ENCODE peak calls at places on chromosomes 6 and 20, in nine cellular contexts. Q, R, T, Y, W, K, I, L and B are unnamed samples. For H3K27me3, the result is how much of the 10 kb centered on the place peaks cover.

GRCh38 chr6:142927904-142928303 is 17.1 kb downstream of the HIVEP2 start:
- DNase-seq in Q (no peak), R (peak), T (no peak), Y (no peak), W (peak), K (no peak), I (no peak), L (no peak), B (no peak)

GRCh38 chr6:56091159-56091869 is 156.1 kb downstream of the COL21A1 start:
- DNase-seq in Q (peak), R (peak), T (no peak), Y (no peak), W (no peak), K (no peak), I (no peak), L (no peak), B (no peak)

GRCh38 chr20:9392892-9393857 is 121.2 kb upstream of the LAMP5 start:
- DNase-seq in Q (peak), R (peak), T (peak), Y (peak), W (no peak), K (peak), I (peak), L (peak), B (no peak)

GRCh38 chr20:64010711-64011237 is 25.2 kb upstream of the C20orf204 start:
- DNase-seq in Q (no peak), R (no peak), T (no peak), Y (no peak), W (no peak), K (no peak), I (no peak), L (no peak), B (no peak)

GRCh38 chr6:115485400-115485799 is 575.3 kb downstream of the FRK start:
- DNase-seq in Q (no peak), R (no peak), T (no peak), Y (no peak), W (no peak), K (no peak), I (no peak), L (no peak), B (no peak)

GRCh38 chr6:28488916-28489365 is 26.7 kb downstream of the GPX6 start:
- DNase-seq in Q (no peak), R (peak), T (peak), Y (no peak), W (no peak), K (no peak), I (no peak), L (no peak), B (no peak)

GRCh38 chr20:43448748-43449535 is 8.8 kb upstream of the SRSF6 start:
- DNase-seq in Q (no peak), R (peak), T (no peak), Y (no peak), W (peak), K (no peak), I (peak), L (no peak), B (no peak)

GRCh38 chr6:29627762-29628418 is 5.1 kb downstream of the GABBR1 start:
- DNase-seq in Q (peak), R (peak), T (peak), Y (peak), W (peak), K (peak), I (peak), L (peak), B (peak)

DNA sequence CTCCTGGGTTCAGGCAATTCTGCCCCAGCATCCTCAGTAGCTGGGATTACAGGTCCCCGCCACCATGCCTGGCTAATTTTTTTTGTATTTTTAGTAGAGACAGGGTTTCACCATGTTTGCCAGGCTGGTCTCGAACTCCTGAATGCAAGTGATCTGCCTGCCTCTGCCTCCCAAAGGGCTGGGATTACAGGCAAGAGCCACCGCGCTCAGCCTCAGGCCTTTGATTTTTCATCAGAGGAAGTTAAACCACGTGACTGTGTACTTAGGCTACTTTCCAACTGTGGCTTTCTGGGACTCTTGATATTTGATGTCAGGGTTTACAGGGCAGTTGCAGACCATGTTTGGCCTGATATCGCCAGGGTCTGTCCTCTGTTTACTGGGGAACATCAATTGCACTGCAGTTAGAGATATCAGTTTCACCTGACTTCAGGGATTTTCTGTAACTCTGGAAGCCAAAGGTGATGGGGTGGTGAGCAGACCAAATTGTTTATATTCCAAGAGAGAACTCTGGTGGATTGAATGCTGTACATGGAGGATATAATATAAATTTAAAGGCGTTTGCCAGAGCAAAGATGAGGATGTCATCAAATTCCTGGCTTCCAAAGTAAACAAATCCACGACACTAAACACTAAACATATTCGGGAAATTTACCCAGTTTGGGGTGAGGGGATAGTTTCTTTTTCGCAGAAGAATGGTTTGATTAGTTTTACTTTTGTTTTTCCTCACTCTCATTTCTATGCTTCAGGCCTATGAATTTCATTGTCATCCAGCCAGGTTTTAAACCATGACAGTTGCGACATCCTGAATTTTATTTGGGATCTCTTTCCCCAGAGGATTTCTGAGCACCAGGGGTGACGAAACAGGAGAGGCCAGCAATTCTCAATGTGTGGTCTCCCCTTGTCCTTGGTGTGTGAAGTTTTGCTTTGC is 4.2 kb downstream of the PSMF1 start:
- DNase-seq in Q (peak), R (peak), T (no peak), Y (peak), W (no peak), K (no peak), I (peak), L (peak), B (no peak)
- H3K4me3 ChIP-seq in Q (peak), R (no peak), T (no peak), Y (peak), W (no peak), K (no peak), I (no peak), L (no peak), B (peak)

GRCh38 chr20:2065111-2065510 is 36.5 kb upstream of the STK35 start:
- DNase-seq in Q (no peak), R (no peak), T (no peak), Y (no peak), W (no peak), K (no peak), I (no peak), L (no peak), B (no peak)

DNA sequence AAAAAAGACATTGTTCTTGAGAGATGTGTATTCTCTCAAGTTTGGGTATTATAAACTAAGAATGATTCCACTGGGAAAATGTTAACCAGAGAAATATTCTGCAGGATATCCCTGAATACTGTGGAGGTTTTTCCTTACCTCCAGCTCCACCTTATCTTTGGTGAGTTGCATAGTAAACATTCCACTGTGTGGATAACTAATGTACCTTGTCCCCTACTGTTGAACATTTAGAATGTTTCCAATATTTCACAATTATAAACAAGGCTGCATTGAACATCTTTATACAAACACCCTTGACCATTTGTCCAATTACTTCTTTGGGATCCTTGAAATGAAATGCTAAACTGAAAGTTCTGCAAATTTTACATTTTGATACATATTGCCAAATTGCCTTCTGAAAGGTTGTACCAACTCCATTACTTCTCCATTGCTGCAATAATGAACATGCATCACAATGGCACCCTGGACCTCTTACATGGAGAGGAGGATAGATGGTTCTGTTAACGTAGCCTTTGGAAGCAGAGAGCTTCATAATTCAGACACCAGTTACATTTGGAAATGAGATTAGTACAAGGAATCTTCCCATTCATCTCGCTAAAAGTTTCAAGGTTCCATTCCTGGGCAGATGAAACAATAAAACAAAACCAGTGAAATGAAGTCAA is 35.0 kb upstream of the STK35 start:
- DNase-seq in Q (no peak), R (no peak), T (no peak), Y (no peak), W (no peak), K (no peak), I (no peak), L (no peak), B (no peak)
- H3K27me3 ChIP-seq in Q (under half), R (half or more), T (under half), Y (under half), W (under half), K (under half), I (half or more), L (under half), B (under half)

GRCh38 chr6:474454-475185 is 83.1 kb downstream of the IRF4 start:
- DNase-seq in Q (no peak), R (peak), T (no peak), Y (no peak), W (peak), K (no peak), I (peak), L (no peak), B (no peak)
- H3K4me3 ChIP-seq in Q (no peak), R (no peak), T (no peak), Y (no peak), W (peak), K (no peak), I (no peak), L (no peak), B (no peak)

GRCh38 chr20:32451682-32452461 is 93.7 kb downstream of the ASXL1 start:
- DNase-seq in Q (no peak), R (no peak), T (no peak), Y (no peak), W (no peak), K (no peak), I (no peak), L (no peak), B (no peak)
- H3K27me3 ChIP-seq in Q (under half), R (under half), T (under half), Y (under half), W (under half), K (under half), I (under half), L (under half), B (under half)

GRCh38 chr6:52499026-52499425 is 77.8 kb downstream of the TRAM2 start:
- DNase-seq in Q (no peak), R (no peak), T (no peak), Y (no peak), W (no peak), K (no peak), I (no peak), L (no peak), B (no peak)
- H3K4me3 ChIP-seq in Q (no peak), R (no peak), T (no peak), Y (no peak), W (no peak), K (no peak), I (no peak), L (no peak), B (no peak)